ENCODE peak calls at places on chromosomes 3 and 15, in six cellular contexts. M is NCI-H774, C is pulmonary artery endothelial cell, Z is bronchial epithelial cell, Q is RCC 7860, K is IMR-90. J is an unnamed sample.

GRCh38 chr15:64046347-64047153 is at the start of gene DAPK2:
- DNase-seq in Z (peak), K (peak), M (peak), C (no peak), Q (peak), J (no peak)

GRCh38 chr15:98580577-98580976 is 67.8 kb upstream of the IGF1R start:
- DNase-seq in C (no peak), Q (no peak), M (no peak), K (no peak), Z (no peak), J (no peak)

GRCh38 chr3:183203670-183204069 is 41.1 kb upstream of the LAMP3 start:
- DNase-seq in K (no peak), C (no peak), Z (no peak), Q (no peak), M (no peak), J (no peak)

GRCh38 chr15:42141795-42142667 is 14.4 kb downstream of the PLA2G4F start:
- DNase-seq in M (no peak), C (no peak), Z (no peak), Q (no peak), K (no peak), J (no peak)

GRCh38 chr15:98321916-98322315 is 326.4 kb upstream of the IGF1R start:
- DNase-seq in K (no peak), M (no peak), Z (peak), C (no peak), Q (no peak), J (no peak)

GRCh38 chr3:184328516-184328915 is 8.9 kb upstream of the FAM131A start:
- DNase-seq in C (no peak), Z (no peak), K (no peak), Q (no peak), M (no peak), J (no peak)

GRCh38 chr3:33167716-33168339 is 50.8 kb downstream of the SUSD5 start:
- DNase-seq in Q (no peak), C (no peak), M (no peak), K (peak), Z (no peak), J (no peak)

GRCh38 chr15:80727196-80727595 is 32.1 kb downstream of the ABHD17C start:
- DNase-seq in K (peak), M (no peak), C (no peak), Q (no peak), Z (no peak), J (no peak)

GRCh38 chr3:154156529-154156928 is 35.3 kb downstream of the ARHGEF26 start:
- DNase-seq in Z (no peak), K (no peak), M (no peak), Q (no peak), C (no peak), J (no peak)

GRCh38 chr3:25831578-25831977 is 41.7 kb downstream of the OXSM start:
- DNase-seq in C (no peak), M (no peak), Q (no peak), K (peak), Z (peak), J (no peak)

GRCh38 chr3:71102111-71103039 is 481.2 kb downstream of the FOXP1 start:
- DNase-seq in Q (peak), K (peak), M (peak), C (peak), Z (peak), J (no peak)

GRCh38 chr3:151766454-151766853 is 32.7 kb downstream of the AADACL2 start:
- DNase-seq in Q (peak), C (peak), M (no peak), K (peak), Z (peak), J (no peak)

GRCh38 chr3:108305484-108306172 is 9.3 kb downstream of the HHLA2 start:
- DNase-seq in Z (peak), C (no peak), K (no peak), Q (peak), M (no peak), J (no peak)

GRCh38 chr15:57570994-57571393 is 20.7 kb upstream of the MYZAP start:
- DNase-seq in Q (peak), C (no peak), Z (peak), M (no peak), K (peak), J (no peak)

GRCh38 chr3:151753846-151754245 is 20.1 kb downstream of the AADACL2 start:
- DNase-seq in Q (no peak), C (no peak), K (no peak), Z (peak), M (no peak), J (no peak)

GRCh38 chr3:42518800-42519567 is 16.5 kb downstream of the VIPR1 start:
- DNase-seq in Q (no peak), M (no peak), C (no peak), K (no peak), Z (no peak), J (no peak)

J was measured in NCI-H1417 treated with DMSO at 0.1 percent for 48 hours.